ENCODE peak calls at places on chromosome X, in four cellular contexts. P is NCI-H1105 treated with DMSO at 0.1 percent for 48 hours; V is stimulated activated naive CD8-positive, alpha-beta T cell treated with anti-CD3 and anti-CD28 coated beads, Interleukin-15, Interleukin-2, amounts not matched to agents 100 U/mL and 50 U/mL, for 24 hours; W is psoas muscle. M is an unnamed sample.

GRCh38 chrX:3763111-3763510 is 49.7 kb upstream of the PRKX start:
- DNase-seq in P (no peak), W (no peak), V (no peak), M (no peak)

GRCh38 chrX:7372843-7373525 is 225.0 kb upstream of the PUDP start:
- DNase-seq in P (no peak), V (no peak), W (no peak), M (no peak)

GRCh38 chrX:15451913-15452312 is 41.2 kb downstream of the PIR start:
- DNase-seq in V (no peak), W (peak; percentile 65), P (no peak), M (no peak)

GRCh38 chrX:30781711-30782444 is 107.2 kb downstream of the TAB3 start:
- DNase-seq in P (no peak), V (peak; percentile 6), W (no peak), M (no peak)

GRCh38 chrX:28576117-28576516 is 11.1 kb upstream of the IL1RAPL1 start:
- DNase-seq in W (no peak), V (no peak), P (no peak), M (no peak)

GRCh38 chrX:53479295-53479694 is 45.1 kb upstream of the HSD17B10 start:
- DNase-seq in V (no peak), W (no peak), P (no peak), M (no peak)

GRCh38 chrX:16199343-16199742 is 32.1 kb downstream of the MAGEB17 start:
- DNase-seq in P (no peak), V (no peak), W (no peak), M (no peak)

GRCh38 chrX:105328773-105329172 is 108.3 kb upstream of the TEX13A start:
- DNase-seq in V (no peak), P (no peak), W (no peak), M (no peak)

GRCh38 chrX:72110051-72110926 is 21.4 kb downstream of the RTL5 start:
- DNase-seq in P (no peak), V (no peak), W (no peak), M (no peak)

GRCh38 chrX:11530621-11531020 is 135.1 kb downstream of the ARHGAP6 start:
- DNase-seq in V (no peak), P (no peak), W (no peak), M (no peak)